ENCODE peak calls at places on chromosomes 5 and 9, in six cellular contexts. Z is uterus, Q is tibial artery, N is colonic mucosa, F is neural progenitor cell, R is upper lobe of right lung. G is an unnamed sample.

GRCh38 chr5:160940725-160941124 is 88.7 kb upstream of the ATP10B start:
- DNase-seq in Z (no peak), Q (no peak), N (no peak), F (no peak), R (no peak), G (no peak)

GRCh38 chr5:177333420-177334154 is 17.9 kb downstream of the LMAN2 start:
- DNase-seq in Z (no peak), Q (no peak), N (no peak), F (no peak), R (no peak), G (no peak)

GRCh38 chr5:109857405-109858031 is 167.8 kb downstream of the MAN2A1 start:
- DNase-seq in Z (no peak), Q (no peak), N (no peak), F (no peak), R (no peak), G (peak)

GRCh38 chr9:7146582-7146981 is 388.8 kb downstream of the KDM4C start:
- DNase-seq in Z (no peak), Q (no peak), N (no peak), F (peak), R (no peak), G (no peak)

GRCh38 chr9:72751541-72751940 is 201.3 kb downstream of the ALDH1A1 start:
- DNase-seq in Z (no peak), Q (no peak), N (no peak), F (no peak), R (no peak), G (no peak)

GRCh38 chr9:113472199-113472598 is 8.7 kb downstream of the RGS3 start:
- DNase-seq in Z (no peak), Q (no peak), N (no peak), F (no peak), R (no peak), G (no peak)

GRCh38 chr5:42858031-42858643 is 46.4 kb upstream of the SELENOP start:
- DNase-seq in Z (no peak), Q (peak), N (no peak), F (no peak), R (no peak), G (no peak)

GRCh38 chr5:55691265-55692105 is 20.6 kb downstream of the SLC38A9 start:
- DNase-seq in Z (no peak), Q (no peak), N (no peak), F (no peak), R (no peak), G (no peak)

GRCh38 chr5:122701640-122702523 is 73.0 kb upstream of the SNX2 start:
- DNase-seq in Z (no peak), Q (no peak), N (no peak), F (no peak), R (no peak), G (no peak)

GRCh38 chr9:4196886-4197285 is 103.0 kb downstream of the GLIS3 start:
- DNase-seq in Z (no peak), Q (no peak), N (no peak), F (no peak), R (no peak), G (no peak)

GRCh38 chr5:169911448-169912212 is 68.7 kb downstream of the INSYN2B start:
- DNase-seq in Z (no peak), Q (no peak), N (no peak), F (no peak), R (no peak), G (no peak)

GRCh38 chr9:11933926-11934325 is 759.3 kb upstream of the TYRP1 start:
- DNase-seq in Z (no peak), Q (no peak), N (no peak), F (no peak), R (no peak), G (no peak)

GRCh38 chr9:4550777-4551476 is 60.7 kb downstream of the SLC1A1 start:
- DNase-seq in Z (no peak), Q (no peak), N (no peak), F (no peak), R (no peak), G (no peak)

GRCh38 chr9:91246842-91247241 is 114.9 kb downstream of the AUH start:
- DNase-seq in Z (no peak), Q (no peak), N (no peak), F (peak), R (no peak), G (no peak)

GRCh38 chr9:85043248-85043647 is 373.7 kb downstream of the NTRK2 start:
- DNase-seq in Z (no peak), Q (no peak), N (no peak), F (no peak), R (no peak), G (no peak)

GRCh38 chr5:75601996-75602395 is 9.3 kb upstream of the ANKDD1B start:
- DNase-seq in Z (no peak), Q (no peak), N (no peak), F (no peak), R (no peak), G (no peak)

DNA sequence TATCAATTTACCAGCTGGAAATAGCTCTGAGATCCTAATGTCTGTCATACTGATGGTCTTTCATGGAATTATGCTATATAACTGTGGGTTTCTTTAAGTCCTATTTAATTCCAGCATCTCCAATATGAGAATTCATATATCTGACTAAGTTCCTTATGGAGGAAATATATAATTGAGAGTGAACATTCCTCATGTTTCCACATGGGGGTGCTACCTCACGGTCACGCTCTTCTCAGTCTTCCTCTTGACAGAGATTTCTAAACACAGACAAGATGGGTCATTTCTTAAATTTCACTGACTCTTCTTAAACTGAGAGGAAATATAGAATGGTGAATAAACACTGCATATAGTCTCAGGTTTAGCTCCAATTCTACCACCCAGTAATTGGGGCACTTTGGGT is 212.1 kb downstream of the SLF1 start:
- DNase-seq in Z (no peak), Q (no peak), N (no peak), F (peak), R (no peak), G (no peak)
- TF ChIP-seq CTCF in Z (no peak), Q (no peak), N (no peak), F (peak), R (peak), G (no peak)

GRCh38 chr9:32706004-32706749 is 70.7 kb upstream of the TAF1L start:
- DNase-seq in Z (no peak), Q (no peak), N (no peak), F (no peak), R (no peak), G (no peak)
- TF ChIP-seq CTCF in Z (no peak), Q (no peak), N (no peak), F (peak), R (no peak), G (no peak)

DNA sequence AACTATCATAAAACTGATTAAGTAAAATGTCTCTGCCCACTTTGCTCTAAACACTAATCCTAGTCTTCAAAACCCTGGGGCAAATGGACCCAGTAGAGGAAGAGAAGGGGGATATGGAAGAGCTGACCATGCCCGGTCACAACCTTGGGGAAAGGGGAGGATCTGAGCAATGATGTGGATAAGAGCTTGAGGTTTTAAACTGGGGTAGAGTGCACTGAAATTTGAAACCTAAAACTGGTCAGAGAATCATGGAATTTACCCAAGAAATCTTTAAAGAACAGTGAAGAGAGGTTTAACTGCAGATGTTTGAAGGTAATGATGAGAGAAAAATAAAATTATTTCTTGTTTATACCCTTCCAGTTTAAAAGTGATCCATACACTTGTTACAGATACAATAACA is 110.8 kb downstream of the MRPS30 start:
- DNase-seq in Z (no peak), Q (no peak), N (no peak), F (no peak), R (no peak), G (no peak)
- TF ChIP-seq CTCF in Z (no peak), Q (no peak), N (no peak), F (no peak), R (no peak), G (no peak)

GRCh38 chr9:129774791-129775149 is 21.9 kb upstream of the PTGES start:
- DNase-seq in Z (no peak), Q (no peak), N (no peak), F (no peak), R (no peak), G (no peak)

GRCh38 chr9:129775443-129775842 is 22.6 kb upstream of the PTGES start:
- DNase-seq in Z (no peak), Q (no peak), N (no peak), F (no peak), R (no peak), G (no peak)

GRCh38 chr9:129776938-129777768 is 24.3 kb upstream of the PTGES start:
- DNase-seq in Z (peak), Q (peak), N (peak), F (peak), R (peak), G (no peak)

GRCh38 chr9:129777769-129778130 is 24.9 kb upstream of the PTGES start:
- DNase-seq in Z (no peak), Q (no peak), N (no peak), F (no peak), R (no peak), G (no peak)

DNA sequence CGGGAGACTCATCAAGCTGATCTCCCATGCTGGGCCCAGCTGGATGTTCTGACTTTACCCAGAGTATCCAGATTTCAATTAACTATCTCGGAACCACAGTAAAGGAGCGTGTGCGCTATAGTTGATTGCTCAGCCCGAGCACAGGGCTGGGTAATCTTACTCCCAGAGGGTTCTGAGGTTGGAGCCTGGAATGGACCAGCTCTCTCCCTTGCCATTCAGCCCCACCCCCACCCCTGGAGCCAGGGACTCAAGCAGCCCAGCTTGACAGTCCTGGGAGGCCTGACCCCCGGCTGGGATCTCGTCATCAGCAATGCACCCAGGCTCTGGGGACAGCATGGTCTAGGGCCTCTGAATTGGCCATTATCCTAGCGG is 23.7 kb upstream of the PTGES start:
- DNase-seq in Z (peak), Q (no peak), N (no peak), F (no peak), R (no peak), G (no peak)
- TF ChIP-seq CTCF in Z (no peak), Q (no peak), N (no peak), F (no peak), R (no peak), G (no peak)

GRCh38 chr9:108442604-108443277 is 413.0 kb downstream of the ACTL7B start:
- DNase-seq in Z (no peak), Q (no peak), N (no peak), F (no peak), R (no peak), G (no peak)

GRCh38 chr9:108444400-108445358 is 411.1 kb downstream of the ACTL7B start:
- DNase-seq in Z (peak), Q (peak), N (no peak), F (peak), R (no peak), G (no peak)

GRCh38 chr9:108443278-108443633 is 412.5 kb downstream of the ACTL7B start:
- DNase-seq in Z (no peak), Q (no peak), N (no peak), F (no peak), R (no peak), G (no peak)

GRCh38 chr9:108445431-108446018 is 410.3 kb downstream of the ACTL7B start:
- DNase-seq in Z (no peak), Q (no peak), N (no peak), F (peak), R (no peak), G (no peak)

GRCh38 chr9:108443741-108444140 is 412.0 kb downstream of the ACTL7B start:
- DNase-seq in Z (no peak), Q (no peak), N (no peak), F (no peak), R (no peak), G (no peak)
- TF ChIP-seq CTCF in Z (no peak), Q (no peak), N (no peak), F (no peak), R (no peak), G (no peak)

DNA sequence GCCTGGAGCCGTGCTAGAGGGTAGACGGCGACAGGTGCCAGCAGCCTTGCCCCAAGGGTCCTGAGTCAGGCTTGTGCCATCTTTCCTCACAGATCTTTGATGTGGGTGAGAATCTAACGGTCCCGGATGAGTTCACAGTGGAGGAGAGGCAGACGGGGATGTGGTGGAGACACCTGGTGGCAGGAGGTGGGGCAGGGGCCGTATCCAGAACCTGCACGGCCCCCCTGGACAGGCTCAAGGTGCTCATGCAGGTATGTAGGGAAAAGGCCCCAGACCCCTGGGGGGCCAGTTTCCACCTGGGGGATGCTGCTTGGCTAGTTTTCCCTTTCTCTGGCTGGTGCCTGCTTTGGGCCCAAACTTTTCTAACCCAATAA is 24.0 kb downstream of the PTGES2 start:
- DNase-seq in Z (no peak), Q (no peak), N (no peak), F (no peak), R (no peak), G (no peak)
- TF ChIP-seq CTCF in Z (no peak), Q (no peak), N (peak), F (no peak), R (peak), G (peak)

GRCh38 chr9:114613087-114613486 is 2.0 kb downstream of the TMEM268 start:
- DNase-seq in Z (no peak), Q (no peak), N (no peak), F (no peak), R (no peak), G (no peak)

GRCh38 chr9:114612272-114612923 is 1.3 kb downstream of the TMEM268 start:
- DNase-seq in Z (peak), Q (no peak), N (peak), F (no peak), R (peak), G (no peak)

GRCh38 chr9:114613919-114614318 is 2.8 kb downstream of the TMEM268 start:
- DNase-seq in Z (no peak), Q (no peak), N (no peak), F (no peak), R (no peak), G (no peak)

GRCh38 chr9:114616684-114617520 is 5.8 kb downstream of the TMEM268 start:
- DNase-seq in Z (peak), Q (peak), N (peak), F (no peak), R (peak), G (peak)

DNA sequence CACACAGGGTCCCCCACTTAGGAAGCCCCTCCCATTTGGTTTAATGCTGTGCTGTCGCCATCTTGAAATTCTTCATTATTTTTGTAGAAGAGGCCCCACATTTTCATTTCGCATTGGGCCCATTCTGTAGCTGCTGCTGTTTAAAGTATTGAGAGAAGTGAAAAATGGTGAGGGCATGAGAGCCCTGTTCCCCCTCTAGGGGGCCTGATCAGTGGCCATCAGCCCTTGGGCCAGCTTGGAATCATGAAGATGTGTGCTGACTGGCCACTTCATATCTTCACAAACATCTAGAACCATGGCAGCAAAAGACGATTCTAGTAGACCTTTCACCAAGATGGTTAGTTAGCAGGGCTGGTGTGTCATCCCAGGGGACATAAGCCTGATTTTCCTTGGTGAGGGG is 3.3 kb downstream of the TMEM268 start:
- DNase-seq in Z (no peak), Q (no peak), N (no peak), F (no peak), R (no peak), G (no peak)
- TF ChIP-seq CTCF in Z (no peak), Q (no peak), N (no peak), F (peak), R (no peak), G (no peak)

GRCh38 chr9:9603345-9603744 is 1009.5 kb downstream of the PTPRD start:
- DNase-seq in Z (no peak), Q (no peak), N (no peak), F (no peak), R (no peak), G (no peak)

GRCh38 chr9:9598723-9599122 is 1014.1 kb downstream of the PTPRD start:
- DNase-seq in Z (no peak), Q (no peak), N (no peak), F (no peak), R (no peak), G (no peak)
- TF ChIP-seq CTCF in Z (no peak), Q (no peak), N (no peak), F (peak), R (no peak), G (no peak)